ENCODE peak calls at places on chromosomes 16 and 17, in seven cellular contexts. G, M, F, B, D, A and K are unnamed samples.

GRCh38 chr16:11420895-11421294 is 75.6 kb downstream of the RMI2 start:
- DNase-seq in G (no peak), M (no peak), F (no peak), B (no peak), D (no peak), A (no peak), K (no peak)

GRCh38 chr17:33889079-33889478 is 366.0 kb upstream of the CCL2 start:
- DNase-seq in G (no peak), M (no peak), F (no peak), B (no peak), D (no peak), A (no peak), K (no peak)

GRCh38 chr16:85072947-85073346 is 39.3 kb downstream of the CIBAR2 start:
- DNase-seq in G (no peak), M (peak; percentile 21), F (peak; percentile 95), B (no peak), D (no peak), A (no peak), K (peak; percentile 65)

GRCh38 chr16:80554037-80554436 is 13.2 kb downstream of the DYNLRB2 start:
- DNase-seq in G (no peak), M (no peak), F (no peak), B (no peak), D (no peak), A (no peak), K (peak; percentile 99)

GRCh38 chr16:53626816-53627215 is 76.8 kb downstream of the RPGRIP1L start:
- DNase-seq in G (no peak), M (no peak), F (no peak), B (no peak), D (no peak), A (no peak), K (no peak)

GRCh38 chr17:57442401-57442823 is 186.1 kb downstream of the MSI2 start:
- DNase-seq in G (no peak), M (no peak), F (peak; percentile 78), B (no peak), D (no peak), A (no peak), K (no peak)

GRCh38 chr17:36501351-36501750 is 14.9 kb downstream of the ZNHIT3 start:
- DNase-seq in G (no peak), M (no peak), F (no peak), B (no peak), D (no peak), A (no peak), K (no peak)

GRCh38 chr17:29640413-29640812 is 17.7 kb upstream of the CORO6 start:
- DNase-seq in G (no peak), M (peak; percentile 49), F (peak; percentile 46), B (no peak), D (no peak), A (no peak), K (no peak)

GRCh38 chr16:71540-72341 is 690 bp downstream of the RHBDF1 start:
- DNase-seq in G (no peak), M (peak; percentile 81), F (peak; percentile 74), B (no peak), D (peak; percentile 81), A (peak; percentile 46), K (no peak)

GRCh38 chr16:85753559-85753958 is 2.7 kb upstream of the C16orf74 start:
- DNase-seq in G (no peak), M (no peak), F (no peak), B (no peak), D (peak; percentile 83), A (peak; percentile 27), K (no peak)

GRCh38 chr16:57115504-57116182 is 23.3 kb downstream of the CPNE2 start:
- DNase-seq in G (no peak), M (no peak), F (peak; percentile 47), B (no peak), D (peak; percentile 23), A (no peak), K (peak; percentile 33)

GRCh38 chr17:19024101-19025078 is 19.8 kb upstream of the FAM83G start:
- DNase-seq in G (no peak), M (peak; percentile 51), F (no peak), B (no peak), D (peak; percentile 4), A (no peak), K (no peak)

GRCh38 chr17:57004944-57005579 is 27.1 kb downstream of the SCPEP1 start:
- DNase-seq in G (no peak), M (no peak), F (no peak), B (peak; percentile 78), D (peak; percentile 23), A (peak; percentile 40), K (peak; percentile 32)

GRCh38 chr17:6800422-6801027 is 24.5 kb downstream of the FBXO39 start:
- DNase-seq in G (no peak), M (no peak), F (no peak), B (no peak), D (no peak), A (no peak), K (no peak)